ENCODE peak calls at places on chromosomes 16 and 17, in eight cellular contexts. One of them, this sample, is unnamed.

GRCh38 chr16:4700997-4701743 is 7.8 kb downstream of the NUDT16L1 start:
- DNase-seq in endodermal cell: no peak
- DNase-seq in Calu3: no peak
- DNase-seq in nephron progenitor cell: no peak
- DNase-seq in HFFc6: no peak
- DNase-seq in fibroblast of lung: no peak
- DNase-seq in bronchial epithelial cell: no peak
- DNase-seq in neural crest cell: no peak
- DNase-seq in this sample: no peak

GRCh38 chr16:27722266-27722636 is 172.3 kb downstream of the KATNIP start:
- DNase-seq in endodermal cell: no peak
- DNase-seq in Calu3: no peak
- DNase-seq in nephron progenitor cell: no peak
- DNase-seq in HFFc6: no peak
- DNase-seq in fibroblast of lung: no peak
- DNase-seq in bronchial epithelial cell: no peak
- DNase-seq in neural crest cell: no peak
- DNase-seq in this sample: no peak

GRCh38 chr16:85982563-85982939 is 83.6 kb downstream of the IRF8 start:
- DNase-seq in endodermal cell: no peak
- DNase-seq in Calu3: no peak
- DNase-seq in nephron progenitor cell: no peak
- DNase-seq in HFFc6: no peak
- DNase-seq in fibroblast of lung: no peak
- DNase-seq in bronchial epithelial cell: no peak
- DNase-seq in neural crest cell: no peak
- DNase-seq in this sample: no peak

GRCh38 chr17:52696362-52696761 is 537.8 kb upstream of the CA10 start:
- DNase-seq in endodermal cell: no peak
- DNase-seq in Calu3: no peak
- DNase-seq in nephron progenitor cell: no peak
- DNase-seq in HFFc6: no peak
- DNase-seq in fibroblast of lung: no peak
- DNase-seq in bronchial epithelial cell: no peak
- DNase-seq in neural crest cell: no peak
- DNase-seq in this sample: no peak

GRCh38 chr16:29705030-29705429 is 26.1 kb downstream of the QPRT start:
- DNase-seq in endodermal cell: no peak
- DNase-seq in Calu3: no peak
- DNase-seq in nephron progenitor cell: no peak
- DNase-seq in HFFc6: no peak
- DNase-seq in fibroblast of lung: no peak
- DNase-seq in bronchial epithelial cell: no peak
- DNase-seq in neural crest cell: no peak
- DNase-seq in this sample: no peak

GRCh38 chr17:9021985-9022552 is 759 bp downstream of the NTN1 start:
- DNase-seq in endodermal cell: peak; percentile 84
- DNase-seq in Calu3: no peak
- DNase-seq in nephron progenitor cell: peak; percentile 72
- DNase-seq in HFFc6: no peak
- DNase-seq in fibroblast of lung: peak; percentile 15
- DNase-seq in bronchial epithelial cell: no peak
- DNase-seq in neural crest cell: peak; percentile 49
- DNase-seq in this sample: no peak

GRCh38 chr17:78379134-78379497 is 667 bp downstream of the PGS1 start:
- DNase-seq in endodermal cell: no peak
- DNase-seq in Calu3: no peak
- DNase-seq in nephron progenitor cell: no peak
- DNase-seq in HFFc6: peak; percentile 83
- DNase-seq in fibroblast of lung: peak; percentile 83
- DNase-seq in bronchial epithelial cell: peak; percentile 93
- DNase-seq in neural crest cell: no peak
- DNase-seq in this sample: no peak

GRCh38 chr17:47834756-47835155 is 3.3 kb downstream of the LRRC46 start:
- DNase-seq in endodermal cell: no peak
- DNase-seq in Calu3: no peak
- DNase-seq in nephron progenitor cell: no peak
- DNase-seq in HFFc6: no peak
- DNase-seq in fibroblast of lung: no peak
- DNase-seq in bronchial epithelial cell: no peak
- DNase-seq in neural crest cell: no peak
- DNase-seq in this sample: no peak

GRCh38 chr17:78694805-78695531 is 87.1 kb downstream of the CYTH1 start:
- DNase-seq in endodermal cell: peak; percentile 33
- DNase-seq in Calu3: no peak
- DNase-seq in nephron progenitor cell: no peak
- DNase-seq in HFFc6: no peak
- DNase-seq in fibroblast of lung: no peak
- DNase-seq in bronchial epithelial cell: no peak
- DNase-seq in neural crest cell: no peak
- DNase-seq in this sample: no peak

GRCh38 chr16:10521681-10522274 is 58.6 kb downstream of the EMP2 start:
- DNase-seq in endodermal cell: peak; percentile 82
- DNase-seq in Calu3: peak; percentile 78
- DNase-seq in nephron progenitor cell: peak; percentile 60
- DNase-seq in HFFc6: peak; percentile 56
- DNase-seq in fibroblast of lung: peak; percentile 67
- DNase-seq in bronchial epithelial cell: peak; percentile 62
- DNase-seq in neural crest cell: peak; percentile 60
- DNase-seq in this sample: peak; percentile 67

GRCh38 chr17:63692195-63692816 is 7.6 kb downstream of the LIMD2 start:
- DNase-seq in endodermal cell: no peak
- DNase-seq in Calu3: no peak
- DNase-seq in nephron progenitor cell: no peak
- DNase-seq in HFFc6: no peak
- DNase-seq in fibroblast of lung: no peak
- DNase-seq in bronchial epithelial cell: no peak
- DNase-seq in neural crest cell: no peak
- DNase-seq in this sample: no peak

GRCh38 chr16:55773859-55774549 is 58.9 kb downstream of the CES1 start:
- DNase-seq in endodermal cell: no peak
- DNase-seq in Calu3: no peak
- DNase-seq in nephron progenitor cell: no peak
- DNase-seq in HFFc6: no peak
- DNase-seq in fibroblast of lung: no peak
- DNase-seq in bronchial epithelial cell: no peak
- DNase-seq in neural crest cell: no peak
- DNase-seq in this sample: no peak

GRCh38 chr16:17773698-17774101 is 302.9 kb upstream of the XYLT1 start:
- DNase-seq in endodermal cell: no peak
- DNase-seq in Calu3: no peak
- DNase-seq in nephron progenitor cell: no peak
- DNase-seq in HFFc6: no peak
- DNase-seq in fibroblast of lung: peak; percentile 28
- DNase-seq in bronchial epithelial cell: no peak
- DNase-seq in neural crest cell: no peak
- DNase-seq in this sample: no peak

GRCh38 chr17:73232587-73233373 is 28.9 kb downstream of the CPSF4L start:
- DNase-seq in endodermal cell: no peak
- DNase-seq in Calu3: peak; percentile 47
- DNase-seq in nephron progenitor cell: peak; percentile 68
- DNase-seq in HFFc6: peak; percentile 8
- DNase-seq in fibroblast of lung: peak; percentile 21
- DNase-seq in bronchial epithelial cell: peak; percentile 51
- DNase-seq in neural crest cell: no peak
- DNase-seq in this sample: no peak

GRCh38 chr16:68605746-68606145 is 39.4 kb upstream of the CDH3 start:
- DNase-seq in endodermal cell: peak; percentile 58
- DNase-seq in Calu3: peak; percentile 5
- DNase-seq in nephron progenitor cell: no peak
- DNase-seq in HFFc6: peak; percentile 22
- DNase-seq in fibroblast of lung: no peak
- DNase-seq in bronchial epithelial cell: peak; percentile 98
- DNase-seq in neural crest cell: no peak
- DNase-seq in this sample: no peak

GRCh38 chr17:81869221-81870154 is 1.6 kb downstream of the ARHGDIA start:
- DNase-seq in endodermal cell: peak; percentile 92
- DNase-seq in Calu3: peak; percentile 44
- DNase-seq in nephron progenitor cell: peak; percentile 84
- DNase-seq in HFFc6: no peak
- DNase-seq in fibroblast of lung: peak; percentile 32
- DNase-seq in bronchial epithelial cell: no peak
- DNase-seq in neural crest cell: peak; percentile 71
- DNase-seq in this sample: no peak

GRCh38 chr17:17348872-17349723 is 45.9 kb downstream of the NT5M start:
- DNase-seq in endodermal cell: peak; percentile 43
- DNase-seq in Calu3: no peak
- DNase-seq in nephron progenitor cell: no peak
- DNase-seq in HFFc6: no peak
- DNase-seq in fibroblast of lung: peak; percentile 26
- DNase-seq in bronchial epithelial cell: no peak
- DNase-seq in neural crest cell: no peak
- DNase-seq in this sample: no peak

GRCh38 chr16:1330260-1330914 is 3.1 kb upstream of the BAIAP3 start:
- DNase-seq in endodermal cell: peak; percentile 88
- DNase-seq in Calu3: no peak
- DNase-seq in nephron progenitor cell: no peak
- DNase-seq in HFFc6: no peak
- DNase-seq in fibroblast of lung: no peak
- DNase-seq in bronchial epithelial cell: no peak
- DNase-seq in neural crest cell: no peak
- DNase-seq in this sample: no peak

GRCh38 chr17:28811594-28812135 is 30.9 kb downstream of the FAM222B start:
- DNase-seq in endodermal cell: peak; percentile 71
- DNase-seq in Calu3: peak; percentile 46
- DNase-seq in nephron progenitor cell: no peak
- DNase-seq in HFFc6: peak; percentile 9
- DNase-seq in fibroblast of lung: peak; percentile 30
- DNase-seq in bronchial epithelial cell: peak; percentile 55
- DNase-seq in neural crest cell: no peak
- DNase-seq in this sample: no peak

GRCh38 chr17:82640046-82640445 is 8.2 kb downstream of the WDR45B start:
- DNase-seq in endodermal cell: no peak
- DNase-seq in Calu3: no peak
- DNase-seq in nephron progenitor cell: no peak
- DNase-seq in HFFc6: no peak
- DNase-seq in fibroblast of lung: no peak
- DNase-seq in bronchial epithelial cell: no peak
- DNase-seq in neural crest cell: no peak
- DNase-seq in this sample: no peak

GRCh38 chr17:77884019-77884418 is 74.5 kb upstream of the TNRC6C start:
- DNase-seq in endodermal cell: peak; percentile 73
- DNase-seq in Calu3: no peak
- DNase-seq in nephron progenitor cell: peak; percentile 67
- DNase-seq in HFFc6: peak; percentile 16
- DNase-seq in fibroblast of lung: no peak
- DNase-seq in bronchial epithelial cell: no peak
- DNase-seq in neural crest cell: peak; percentile 53
- DNase-seq in this sample: no peak

GRCh38 chr17:60577147-60577925 is 22.7 kb upstream of the PPM1D start:
- DNase-seq in endodermal cell: peak; percentile 65
- DNase-seq in Calu3: no peak
- DNase-seq in nephron progenitor cell: no peak
- DNase-seq in HFFc6: peak; percentile 7
- DNase-seq in fibroblast of lung: peak; percentile 76
- DNase-seq in bronchial epithelial cell: no peak
- DNase-seq in neural crest cell: no peak
- DNase-seq in this sample: no peak
- TF ChIP-seq CTCF in endodermal cell: peak; percentile 30
- TF ChIP-seq CTCF in Calu3: no peak
- TF ChIP-seq CTCF in nephron progenitor cell: no peak
- TF ChIP-seq CTCF in HFFc6: no peak
- TF ChIP-seq CTCF in fibroblast of lung: peak; percentile 11
- TF ChIP-seq CTCF in bronchial epithelial cell: no peak
- TF ChIP-seq CTCF in neural crest cell: no peak
- TF ChIP-seq CTCF in this sample: peak; percentile 25

DNA sequence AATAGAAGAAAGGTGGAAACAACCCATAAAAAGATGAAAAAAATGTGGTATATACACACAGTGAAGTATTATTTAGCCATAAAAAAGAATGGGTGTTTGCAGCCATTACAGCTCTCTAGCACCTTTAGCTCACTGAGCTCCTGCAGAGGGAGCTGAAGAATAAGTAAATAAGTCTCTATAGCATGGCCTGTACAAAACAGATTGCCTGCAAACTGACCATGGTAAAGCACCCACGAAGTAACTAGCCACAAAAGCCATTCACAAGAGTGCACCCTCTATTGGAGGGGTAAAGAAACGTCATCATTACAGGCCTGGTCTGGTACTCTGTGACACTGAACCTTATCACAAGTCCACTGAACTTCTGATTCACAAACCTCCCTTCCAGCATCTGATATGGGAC is 76.3 kb downstream of the USP32 start:
- DNase-seq in endodermal cell: no peak
- DNase-seq in Calu3: no peak
- DNase-seq in nephron progenitor cell: no peak
- DNase-seq in HFFc6: no peak
- DNase-seq in fibroblast of lung: no peak
- DNase-seq in bronchial epithelial cell: no peak
- DNase-seq in neural crest cell: no peak
- DNase-seq in this sample: no peak
- TF ChIP-seq CTCF in endodermal cell: peak; percentile 50
- TF ChIP-seq CTCF in Calu3: no peak
- TF ChIP-seq CTCF in nephron progenitor cell: no peak
- TF ChIP-seq CTCF in HFFc6: peak; percentile 21
- TF ChIP-seq CTCF in fibroblast of lung: no peak
- TF ChIP-seq CTCF in bronchial epithelial cell: no peak
- TF ChIP-seq CTCF in neural crest cell: peak; percentile 22
- TF ChIP-seq CTCF in this sample: peak; percentile 6

GRCh38 chr17:5425826-5426225 is 5.8 kb downstream of the RPAIN start:
- DNase-seq in endodermal cell: no peak
- DNase-seq in Calu3: no peak
- DNase-seq in nephron progenitor cell: no peak
- DNase-seq in HFFc6: no peak
- DNase-seq in fibroblast of lung: no peak
- DNase-seq in bronchial epithelial cell: no peak
- DNase-seq in neural crest cell: no peak
- DNase-seq in this sample: no peak

GRCh38 chr17:5424909-5425308 is 4.9 kb downstream of the RPAIN start:
- DNase-seq in endodermal cell: no peak
- DNase-seq in Calu3: no peak
- DNase-seq in nephron progenitor cell: no peak
- DNase-seq in HFFc6: peak; percentile 34
- DNase-seq in fibroblast of lung: peak; percentile 53
- DNase-seq in bronchial epithelial cell: no peak
- DNase-seq in neural crest cell: no peak
- DNase-seq in this sample: no peak

GRCh38 chr17:5419959-5420653 is at the start of gene RPAIN:
- DNase-seq in endodermal cell: peak; percentile 98
- DNase-seq in Calu3: peak; percentile 81
- DNase-seq in nephron progenitor cell: peak; percentile 78
- DNase-seq in HFFc6: peak; percentile 76
- DNase-seq in fibroblast of lung: peak; percentile 88
- DNase-seq in bronchial epithelial cell: peak; percentile 8
- DNase-seq in neural crest cell: peak; percentile 80
- DNase-seq in this sample: no peak

GRCh38 chr17:5419356-5419958 is at the start of gene NUP88:
- DNase-seq in endodermal cell: peak; percentile 100
- DNase-seq in Calu3: peak; percentile 94
- DNase-seq in nephron progenitor cell: peak; percentile 94
- DNase-seq in HFFc6: peak; percentile 97
- DNase-seq in fibroblast of lung: peak; percentile 97
- DNase-seq in bronchial epithelial cell: peak; percentile 90
- DNase-seq in neural crest cell: peak; percentile 95
- DNase-seq in this sample: peak; percentile 92

GRCh38 chr17:5422505-5422904 is 2.5 kb downstream of the RPAIN start:
- DNase-seq in endodermal cell: no peak
- DNase-seq in Calu3: no peak
- DNase-seq in nephron progenitor cell: no peak
- DNase-seq in HFFc6: peak; percentile 86
- DNase-seq in fibroblast of lung: peak; percentile 49
- DNase-seq in bronchial epithelial cell: peak; percentile 92
- DNase-seq in neural crest cell: no peak
- DNase-seq in this sample: no peak
- TF ChIP-seq CTCF in endodermal cell: peak; percentile 12
- TF ChIP-seq CTCF in Calu3: no peak
- TF ChIP-seq CTCF in nephron progenitor cell: no peak
- TF ChIP-seq CTCF in HFFc6: peak; percentile 14
- TF ChIP-seq CTCF in fibroblast of lung: no peak
- TF ChIP-seq CTCF in bronchial epithelial cell: peak; percentile 44
- TF ChIP-seq CTCF in neural crest cell: no peak
- TF ChIP-seq CTCF in this sample: no peak

GRCh38 chr17:19753661-19754463 is 5.8 kb upstream of the ALDH3A1 start:
- DNase-seq in endodermal cell: no peak
- DNase-seq in Calu3: peak; percentile 72
- DNase-seq in nephron progenitor cell: no peak
- DNase-seq in HFFc6: no peak
- DNase-seq in fibroblast of lung: no peak
- DNase-seq in bronchial epithelial cell: peak; percentile 61
- DNase-seq in neural crest cell: no peak
- DNase-seq in this sample: no peak
- TF ChIP-seq CTCF in endodermal cell: peak; percentile 69
- TF ChIP-seq CTCF in Calu3: peak; percentile 61
- TF ChIP-seq CTCF in nephron progenitor cell: peak; percentile 24
- TF ChIP-seq CTCF in HFFc6: peak; percentile 48
- TF ChIP-seq CTCF in fibroblast of lung: peak; percentile 20
- TF ChIP-seq CTCF in bronchial epithelial cell: peak; percentile 88
- TF ChIP-seq CTCF in neural crest cell: peak; percentile 36
- TF ChIP-seq CTCF in this sample: peak; percentile 33